ENCODE peak calls at places on chromosome 11, in six cellular contexts. X is hippocampal formation; Z is Kasumi-1; E is activated naive CD8-positive, alpha-beta T cell treated with anti-CD3 and anti-CD28 coated beads, Interleukin-2, amount 50 U/mL, for 16 hours; Q is memory B cell; B is kidney tubule cell. M is an unnamed sample.

GRCh38 chr11:118892515-118892914 is 8.8 kb downstream of the CXCR5 start:
- DNase-seq in X (no peak), Z (no peak), E (no peak), Q (no peak), B (no peak), M (no peak)

GRCh38 chr11:115201121-115201792 is 303.0 kb downstream of the CADM1 start:
- DNase-seq in X (no peak), Z (no peak), E (no peak), Q (no peak), B (peak; percentile 78), M (no peak)

GRCh38 chr11:565921-566509 is 5.2 kb downstream of the RASSF7 start:
- DNase-seq in X (no peak), Z (no peak), E (no peak), Q (no peak), B (peak; percentile 42), M (no peak)

GRCh38 chr11:119319702-119320592 is 3.0 kb upstream of the MCAM start:
- DNase-seq in X (peak; percentile 61), Z (no peak), E (no peak), Q (no peak), B (no peak), M (no peak)

GRCh38 chr11:11816511-11817319 is 25.1 kb upstream of the USP47 start:
- DNase-seq in X (no peak), Z (no peak), E (no peak), Q (no peak), B (no peak), M (no peak)

GRCh38 chr11:1010551-1011319 is 25.8 kb downstream of the MUC6 start:
- DNase-seq in X (no peak), Z (no peak), E (no peak), Q (no peak), B (no peak), M (no peak)

GRCh38 chr11:60128376-60128775 is 39.9 kb downstream of the MS4A2 start:
- DNase-seq in X (no peak), Z (no peak), E (no peak), Q (no peak), B (no peak), M (no peak)

GRCh38 chr11:6397636-6398035 is 7.4 kb downstream of the SMPD1 start:
- DNase-seq in X (no peak), Z (no peak), E (no peak), Q (no peak), B (no peak), M (peak; percentile 46)

GRCh38 chr11:46306296-46306853 is 28.9 kb downstream of the CREB3L1 start:
- DNase-seq in X (no peak), Z (no peak), E (no peak), Q (no peak), B (no peak), M (no peak)

GRCh38 chr11:80462211-80462610 is 1021.4 kb upstream of the TENM4 start:
- DNase-seq in X (no peak), Z (no peak), E (no peak), Q (no peak), B (peak; percentile 84), M (peak; percentile 69)

GRCh38 chr11:66363805-66364535 is 7.6 kb downstream of the SLC29A2 start:
- DNase-seq in X (no peak), Z (peak; percentile 31), E (peak; percentile 48), Q (peak; percentile 46), B (peak; percentile 33), M (peak; percentile 71)